ENCODE peak calls at places on chromosome 5, in ten cellular contexts. W is caudate nucleus; Q is stimulated activated CD8-positive, alpha-beta memory T cell treated with anti-CD3 and anti-CD28 coated beads, Interleukin-15, amount 100 ng/mL, for 1 hour; Y is MCF 10A; T is mucosa of gallbladder; P is Karpas-422; A is substantia nigra; B is CD8-positive, alpha-beta memory T cell; N is activated effector memory CD4-positive, alpha-beta T cell treated with anti-CD3 and anti-CD28 coated beads, Interleukin-2, amount 50 U/mL, for 16 hours; O is aorta. L is an unnamed sample.
A peak's percentile ranks its signal among the peaks of the same experiment; 100 is the strongest.

GRCh38 chr5:21238786-21239185 is 1250.8 kb upstream of the CDH18 start:
- DNase-seq in W (no peak), Q (no peak), Y (no peak), T (no peak), P (no peak), A (no peak), B (no peak), N (no peak), O (no peak), L (no peak)

GRCh38 chr5:38462972-38463633 is 93.3 kb downstream of the LIFR start:
- DNase-seq in W (no peak), Q (no peak), Y (no peak), T (no peak), P (no peak), A (no peak), B (no peak), N (no peak), O (no peak), L (no peak)

GRCh38 chr5:59264641-59265245 is 628.8 kb downstream of the PDE4D start:
- DNase-seq in W (no peak), Q (no peak), Y (no peak), T (no peak), P (no peak), A (no peak), B (no peak), N (no peak), O (no peak), L (no peak)

GRCh38 chr5:114447084-114447773 is 85.4 kb downstream of the KCNN2 start:
- DNase-seq in W (no peak), Q (no peak), Y (peak; percentile 12), T (no peak), P (peak; percentile 53), A (no peak), B (no peak), N (no peak), O (no peak), L (no peak)

GRCh38 chr5:17217421-17218352 is at the start of gene BASP1:
- DNase-seq in W (peak; percentile 15), Q (no peak), Y (peak; percentile 72), T (peak; percentile 63), P (peak; percentile 81), A (no peak), B (no peak), N (peak; percentile 72), O (peak; percentile 97), L (peak; percentile 77)

GRCh38 chr5:57383093-57383861 is 99.3 kb downstream of the ACTBL2 start:
- DNase-seq in W (no peak), Q (no peak), Y (peak; percentile 73), T (no peak), P (no peak), A (no peak), B (no peak), N (peak; percentile 75), O (no peak), L (no peak)

GRCh38 chr5:128644863-128645262 is 106.8 kb upstream of the FBN2 start:
- DNase-seq in W (no peak), Q (no peak), Y (peak; percentile 42), T (no peak), P (no peak), A (no peak), B (no peak), N (no peak), O (no peak), L (no peak)

GRCh38 chr5:14830210-14831005 is 41.2 kb downstream of the ANKH start:
- DNase-seq in W (no peak), Q (no peak), Y (peak; percentile 68), T (no peak), P (no peak), A (no peak), B (no peak), N (no peak), O (no peak), L (no peak)

GRCh38 chr5:54656261-54656728 is 138.7 kb downstream of the SNX18 start:
- DNase-seq in W (no peak), Q (no peak), Y (no peak), T (no peak), P (no peak), A (no peak), B (no peak), N (no peak), O (no peak), L (no peak)

GRCh38 chr5:59724482-59725392 is 168.8 kb downstream of the PDE4D start:
- DNase-seq in W (no peak), Q (no peak), Y (peak; percentile 80), T (no peak), P (peak; percentile 69), A (no peak), B (no peak), N (no peak), O (no peak), L (no peak)

GRCh38 chr5:107519900-107520354 is 150.8 kb downstream of the EFNA5 start:
- DNase-seq in W (no peak), Q (no peak), Y (no peak), T (no peak), P (no peak), A (no peak), B (no peak), N (no peak), O (no peak), L (no peak)

GRCh38 chr5:126108505-126108904 is 314.7 kb upstream of the GRAMD2B start:
- DNase-seq in W (no peak), Q (no peak), Y (peak; percentile 81), T (no peak), P (no peak), A (no peak), B (no peak), N (no peak), O (no peak), L (no peak)

GRCh38 chr5:89045216-89045615 is 162.2 kb upstream of the MEF2C start:
- DNase-seq in W (no peak), Q (no peak), Y (no peak), T (no peak), P (no peak), A (no peak), B (no peak), N (no peak), O (no peak), L (no peak)

GRCh38 chr5:76831108-76831447 is 12.2 kb downstream of the F2RL1 start:
- DNase-seq in W (no peak), Q (no peak), Y (no peak), T (no peak), P (no peak), A (no peak), B (no peak), N (no peak), O (no peak), L (no peak)

GRCh38 chr5:145697251-145698016 is 137.7 kb downstream of the PRELID2 start:
- DNase-seq in W (no peak), Q (no peak), Y (peak; percentile 75), T (no peak), P (peak; percentile 80), A (no peak), B (no peak), N (no peak), O (no peak), L (no peak)

GRCh38 chr5:36945687-36946086 is 69.1 kb downstream of the NIPBL start:
- DNase-seq in W (no peak), Q (no peak), Y (no peak), T (no peak), P (no peak), A (no peak), B (no peak), N (no peak), O (no peak), L (no peak)